ENCODE peak calls at places on chromosomes 1 and 21, in six cellular contexts. E is iPS-NIHi11, P is adipocyte, Q is fibroblast of pulmonary artery, K is kidney tubule cell, D is pancreas. L is an unnamed sample.

GRCh38 chr1:70072239-70072751 is 133.1 kb downstream of the LRRC40 start:
- DNase-seq in P (peak), K (peak), E (no peak), D (no peak), Q (peak), L (no peak)

GRCh38 chr1:41681331-41682136 is 197.1 kb upstream of the EDN2 start:
- DNase-seq in E (no peak), D (no peak), Q (no peak), K (no peak), P (no peak), L (no peak)

GRCh38 chr21:35053356-35054096 is 4.4 kb upstream of the RUNX1 start:
- DNase-seq in P (no peak), Q (peak), E (no peak), K (no peak), D (no peak), L (no peak)

GRCh38 chr1:178052650-178053461 is 41.0 kb upstream of the RASAL2 start:
- DNase-seq in K (peak), P (peak), D (no peak), E (no peak), Q (no peak), L (no peak)

GRCh38 chr1:184792450-184792969 is 37.9 kb upstream of the EDEM3 start:
- DNase-seq in E (no peak), D (peak), K (peak), Q (peak), P (peak), L (peak)

GRCh38 chr1:234782057-234782800 is 172.3 kb upstream of the IRF2BP2 start:
- DNase-seq in P (peak), K (no peak), D (no peak), Q (no peak), E (no peak), L (no peak)

GRCh38 chr1:26848947-26849774 is 13.8 kb upstream of the SFN start:
- DNase-seq in Q (peak), K (peak), P (peak), E (no peak), D (peak), L (no peak)

GRCh38 chr1:46087891-46088290 is 44.5 kb downstream of the PIK3R3 start:
- DNase-seq in E (no peak), P (peak), K (no peak), Q (peak), D (no peak), L (no peak)

GRCh38 chr1:173342766-173343165 is 134.4 kb upstream of the PRDX6 start:
- DNase-seq in Q (peak), D (no peak), P (no peak), E (no peak), K (no peak), L (no peak)

L was measured in LNCaP clone FGC.